ENCODE peak calls at places on chromosomes 12 and 14, in seven cellular contexts. Q is neuronal stem cell, S is H9, R is IMR-90, L is trophoblast cell, A is mesendoderm, B is H1. D is an unnamed sample.
A peak's percentile ranks its signal among the peaks of the same experiment; 100 is the strongest.

GRCh38 chr12:127401536-127401935 is 865.4 kb upstream of the TMEM132C start:
- DNase-seq in Q (no peak), S (no peak), R (no peak), L (no peak), A (no peak), B (no peak), D (no peak)

GRCh38 chr12:101697930-101698781 is 716 bp downstream of the CHPT1 start:
- DNase-seq in Q (peak; percentile 42), S (peak; percentile 40), R (peak; percentile 7), L (peak; percentile 54), A (peak; percentile 32), B (no peak), D (peak; percentile 48)

GRCh38 chr14:22691171-22691570 is 47.0 kb upstream of the OR6J1 start:
- DNase-seq in Q (no peak), S (no peak), R (peak; percentile 72), L (peak; percentile 24), A (no peak), B (no peak), D (peak; percentile 32)

GRCh38 chr12:47419500-47419899 is 286.3 kb downstream of the RPAP3 start:
- DNase-seq in Q (no peak), S (no peak), R (peak; percentile 79), L (no peak), A (peak; percentile 26), B (no peak), D (peak; percentile 62)

GRCh38 chr12:114949081-114949480 is 265.1 kb upstream of the TBX3 start:
- DNase-seq in Q (no peak), S (no peak), R (no peak), L (no peak), A (no peak), B (no peak), D (no peak)

GRCh38 chr12:57777367-57777766 is 5.0 kb downstream of the EEF1AKMT3 start:
- DNase-seq in Q (no peak), S (no peak), R (no peak), L (no peak), A (no peak), B (no peak), D (no peak)

GRCh38 chr12:114794049-114794558 is 110.1 kb upstream of the TBX3 start:
- DNase-seq in Q (no peak), S (no peak), R (no peak), L (no peak), A (peak; percentile 60), B (no peak), D (no peak)

GRCh38 chr14:49461529-49462401 is 124.4 kb downstream of the RPS29 start:
- DNase-seq in Q (peak; percentile 15), S (no peak), R (peak; percentile 81), L (peak; percentile 94), A (peak; percentile 77), B (no peak), D (peak; percentile 77)

GRCh38 chr12:120586216-120586615 is 5.0 kb upstream of the POP5 start:
- DNase-seq in Q (no peak), S (no peak), R (no peak), L (no peak), A (no peak), B (no peak), D (no peak)

GRCh38 chr12:6202846-6203245 is 2.6 kb downstream of the CD9 start:
- DNase-seq in Q (no peak), S (no peak), R (no peak), L (peak; percentile 25), A (no peak), B (no peak), D (no peak)

GRCh38 chr14:32896979-32897723 is 41.5 kb upstream of the NPAS3 start:
- DNase-seq in Q (no peak), S (no peak), R (peak; percentile 7), L (peak; percentile 59), A (no peak), B (no peak), D (peak; percentile 77)

GRCh38 chr12:121522962-121523361 is 57.9 kb downstream of the KDM2B start:
- DNase-seq in Q (no peak), S (no peak), R (no peak), L (no peak), A (no peak), B (no peak), D (no peak)

GRCh38 chr12:108729612-108730336 is 1.5 kb downstream of the CORO1C start:
- DNase-seq in Q (peak; percentile 27), S (peak; percentile 10), R (no peak), L (no peak), A (no peak), B (no peak), D (peak; percentile 70)

GRCh38 chr12:128178971-128179370 is 88.0 kb upstream of the TMEM132C start:
- DNase-seq in Q (no peak), S (no peak), R (no peak), L (no peak), A (peak; percentile 13), B (no peak), D (no peak)

GRCh38 chr12:131014343-131014742 is 60.6 kb downstream of the ADGRD1 start:
- DNase-seq in Q (no peak), S (no peak), R (no peak), L (no peak), A (no peak), B (no peak), D (no peak)

GRCh38 chr12:47651368-47652254 is 54.2 kb downstream of the RPAP3 start:
- DNase-seq in Q (peak; percentile 17), S (peak; percentile 65), R (peak; percentile 66), L (peak; percentile 51), A (peak; percentile 72), B (no peak), D (peak; percentile 76)

GRCh38 chr12:81610955-81611889 is 147.9 kb downstream of the PPFIA2 start:
- DNase-seq in Q (no peak), S (peak; percentile 51), R (peak; percentile 1), L (no peak), A (peak; percentile 36), B (no peak), D (no peak)

GRCh38 chr14:101474563-101475467 is 86.5 kb upstream of the DIO3 start:
- DNase-seq in Q (no peak), S (peak; percentile 17), R (no peak), L (no peak), A (no peak), B (no peak), D (no peak)

GRCh38 chr12:66453837-66454236 is 151.5 kb downstream of the HELB start:
- DNase-seq in Q (no peak), S (no peak), R (no peak), L (no peak), A (no peak), B (no peak), D (no peak)

GRCh38 chr12:44357476-44357875 is 518.6 kb downstream of the NELL2 start:
- DNase-seq in Q (no peak), S (no peak), R (no peak), L (no peak), A (no peak), B (no peak), D (no peak)

GRCh38 chr12:106139422-106140141 is 828 bp upstream of the NUAK1 start:
- DNase-seq in Q (peak; percentile 79), S (peak; percentile 95), R (peak; percentile 66), L (peak; percentile 57), A (peak; percentile 94), B (peak; percentile 77), D (peak; percentile 82)

GRCh38 chr14:57866199-57866755 is 385 bp upstream of the SLC35F4 start:
- DNase-seq in Q (no peak), S (no peak), R (no peak), L (no peak), A (no peak), B (no peak), D (no peak)

GRCh38 chr14:100146548-100147091 is 12.8 kb downstream of the DEGS2 start:
- DNase-seq in Q (no peak), S (no peak), R (no peak), L (peak; percentile 15), A (no peak), B (no peak), D (no peak)

GRCh38 chr14:20684662-20685456 is 499 bp downstream of the RNASE4 start:
- DNase-seq in Q (no peak), S (peak; percentile 68), R (peak; percentile 43), L (peak; percentile 52), A (peak; percentile 82), B (no peak), D (peak; percentile 70)

GRCh38 chr12:85725991-85726390 is 110.2 kb downstream of the RASSF9 start:
- DNase-seq in Q (no peak), S (no peak), R (no peak), L (no peak), A (peak; percentile 37), B (no peak), D (no peak)

GRCh38 chr12:25962932-25963525 is 4.5 kb downstream of the RASSF8 start:
- DNase-seq in Q (no peak), S (no peak), R (no peak), L (no peak), A (no peak), B (no peak), D (peak; percentile 28)

GRCh38 chr12:52674416-52674775 is 5.8 kb downstream of the KRT1 start:
- DNase-seq in Q (no peak), S (no peak), R (no peak), L (peak; percentile 93), A (no peak), B (no peak), D (no peak)
- H3K18ac ChIP-seq in Q (no peak overlapping the region), S (no peak overlapping the region), R (no peak overlapping the region), L (no peak overlapping the region), A (no peak overlapping the region), B (no peak overlapping the region), D (no peak overlapping the region)

GRCh38 chr14:94697773-94698556 is 71.9 kb downstream of the GSC start:
- DNase-seq in Q (no peak), S (no peak), R (peak; percentile 5), L (no peak), A (no peak), B (no peak), D (no peak)
- H2BK5ac ChIP-seq in Q (no peak overlapping the region), S (no peak overlapping the region), R (no peak overlapping the region), L (no peak overlapping the region), A (no peak overlapping the region), B (no peak overlapping the region), D (no peak overlapping the region)

GRCh38 chr14:98236314-98236713 is 1035.7 kb downstream of the BCL11B start:
- DNase-seq in Q (no peak), S (no peak), R (no peak), L (no peak), A (no peak), B (no peak), D (no peak)

GRCh38 chr14:98233656-98234055 is 1038.3 kb downstream of the BCL11B start:
- DNase-seq in Q (peak; percentile 29), S (no peak), R (no peak), L (no peak), A (peak; percentile 18), B (no peak), D (no peak)

GRCh38 chr14:98237939-98238338 is 1034.1 kb downstream of the BCL11B start:
- DNase-seq in Q (no peak), S (no peak), R (no peak), L (no peak), A (no peak), B (no peak), D (no peak)

GRCh38 chr14:98231210-98231609 is 1040.8 kb downstream of the BCL11B start:
- DNase-seq in Q (no peak), S (no peak), R (no peak), L (no peak), A (peak; percentile 26), B (no peak), D (no peak)

GRCh38 chr14:98234208-98234607 is 1037.8 kb downstream of the BCL11B start:
- DNase-seq in Q (no peak), S (no peak), R (no peak), L (no peak), A (no peak), B (no peak), D (no peak)
- H3K18ac ChIP-seq in Q (no peak overlapping the region), S (no peak overlapping the region), R (no peak overlapping the region), L (no peak overlapping the region), A (no peak overlapping the region), B (no peak overlapping the region), D (no peak overlapping the region)

GRCh38 chr14:70671652-70672327 is 30.1 kb downstream of the TTC9 start:
- DNase-seq in Q (peak; percentile 4), S (no peak), R (no peak), L (peak; percentile 18), A (no peak), B (no peak), D (no peak)
- H2BK5ac ChIP-seq in Q (no peak overlapping the region), S (no peak overlapping the region), R (no peak overlapping the region), L (no peak overlapping the region), A (no peak overlapping the region), B (no peak overlapping the region), D (no peak overlapping the region)

D was measured in mesenchymal stem cell.